ENCODE peak calls at places on chromosomes 2 and 18, in five cellular contexts. One of them, this sample, is unnamed.

GRCh38 chr2:15619510-15619909 is 27.8 kb downstream of the DDX1 start:
- DNase-seq in PC-3: no peak
- DNase-seq in CD4-positive, alpha-beta T cell: no peak
- DNase-seq in GM10248: no peak
- DNase-seq in brain microvascular endothelial cell: no peak
- DNase-seq in this sample: no peak

GRCh38 chr2:226673314-226673723 is 126.3 kb downstream of the IRS1 start:
- DNase-seq in GM10248: no peak
- DNase-seq in brain microvascular endothelial cell: peak; percentile 88
- DNase-seq in PC-3: peak; percentile 83
- DNase-seq in CD4-positive, alpha-beta T cell: no peak
- DNase-seq in this sample: no peak

GRCh38 chr2:109335586-109336266 is 206.7 kb downstream of the SH3RF3 start:
- DNase-seq in PC-3: peak; percentile 73
- DNase-seq in GM10248: no peak
- DNase-seq in brain microvascular endothelial cell: peak; percentile 16
- DNase-seq in CD4-positive, alpha-beta T cell: no peak
- DNase-seq in this sample: no peak

GRCh38 chr2:241491549-241492173 is 16.7 kb downstream of the STK25 start:
- DNase-seq in GM10248: no peak
- DNase-seq in brain microvascular endothelial cell: no peak
- DNase-seq in CD4-positive, alpha-beta T cell: no peak
- DNase-seq in PC-3: no peak
- DNase-seq in this sample: no peak

GRCh38 chr2:187878096-187878495 is 323.9 kb upstream of the TFPI start:
- DNase-seq in GM10248: no peak
- DNase-seq in PC-3: no peak
- DNase-seq in CD4-positive, alpha-beta T cell: no peak
- DNase-seq in brain microvascular endothelial cell: no peak
- DNase-seq in this sample: no peak

GRCh38 chr2:37599688-37600525 is 71.5 kb downstream of the CDC42EP3 start:
- DNase-seq in brain microvascular endothelial cell: no peak
- DNase-seq in GM10248: no peak
- DNase-seq in PC-3: no peak
- DNase-seq in CD4-positive, alpha-beta T cell: peak; percentile 67
- DNase-seq in this sample: no peak

GRCh38 chr2:179524940-179525339 is 260.3 kb upstream of the SESTD1 start:
- DNase-seq in PC-3: no peak
- DNase-seq in GM10248: no peak
- DNase-seq in CD4-positive, alpha-beta T cell: no peak
- DNase-seq in brain microvascular endothelial cell: no peak
- DNase-seq in this sample: no peak

GRCh38 chr2:71843391-71843850 is 304.2 kb downstream of the CYP26B1 start:
- DNase-seq in PC-3: peak; percentile 73
- DNase-seq in brain microvascular endothelial cell: peak; percentile 61
- DNase-seq in CD4-positive, alpha-beta T cell: no peak
- DNase-seq in GM10248: no peak
- DNase-seq in this sample: no peak

GRCh38 chr2:19796036-19796703 is 105.6 kb downstream of the TTC32 start:
- DNase-seq in brain microvascular endothelial cell: no peak
- DNase-seq in PC-3: no peak
- DNase-seq in CD4-positive, alpha-beta T cell: no peak
- DNase-seq in GM10248: no peak
- DNase-seq in this sample: no peak

GRCh38 chr18:21997207-21998143 is 171.9 kb upstream of the GATA6 start:
- DNase-seq in CD4-positive, alpha-beta T cell: no peak
- DNase-seq in GM10248: peak; percentile 67
- DNase-seq in PC-3: peak; percentile 50
- DNase-seq in brain microvascular endothelial cell: peak; percentile 18
- DNase-seq in this sample: no peak

GRCh38 chr2:7068447-7068846 is 151.2 kb downstream of the RNF144A start:
- DNase-seq in CD4-positive, alpha-beta T cell: no peak
- DNase-seq in GM10248: no peak
- DNase-seq in PC-3: no peak
- DNase-seq in brain microvascular endothelial cell: no peak
- DNase-seq in this sample: no peak

GRCh38 chr18:64318547-64318946 is 169.7 kb upstream of the LINC00305 start:
- DNase-seq in CD4-positive, alpha-beta T cell: no peak
- DNase-seq in GM10248: no peak
- DNase-seq in brain microvascular endothelial cell: no peak
- DNase-seq in PC-3: no peak
- DNase-seq in this sample: no peak

GRCh38 chr2:28165087-28165652 is 227.5 kb upstream of the FOSL2 start:
- DNase-seq in brain microvascular endothelial cell: no peak
- DNase-seq in GM10248: no peak
- DNase-seq in CD4-positive, alpha-beta T cell: no peak
- DNase-seq in PC-3: no peak
- DNase-seq in this sample: no peak

GRCh38 chr18:26406854-26407517 is 141.4 kb downstream of the KCTD1 start:
- DNase-seq in PC-3: no peak
- DNase-seq in brain microvascular endothelial cell: no peak
- DNase-seq in CD4-positive, alpha-beta T cell: no peak
- DNase-seq in GM10248: no peak
- DNase-seq in this sample: no peak

GRCh38 chr2:79993144-79993543 is 311.4 kb downstream of the LRRTM1 start:
- DNase-seq in GM10248: no peak
- DNase-seq in brain microvascular endothelial cell: no peak
- DNase-seq in PC-3: no peak
- DNase-seq in CD4-positive, alpha-beta T cell: no peak
- DNase-seq in this sample: no peak

GRCh38 chr2:55232863-55233657 is 572 bp downstream of the RPS27A start:
- DNase-seq in CD4-positive, alpha-beta T cell: peak; percentile 36
- DNase-seq in GM10248: peak; percentile 20
- DNase-seq in brain microvascular endothelial cell: no peak
- DNase-seq in PC-3: peak; percentile 24
- DNase-seq in this sample: no peak

GRCh38 chr18:37720706-37721105 is 155.1 kb upstream of the CELF4 start:
- DNase-seq in brain microvascular endothelial cell: no peak
- DNase-seq in CD4-positive, alpha-beta T cell: no peak
- DNase-seq in PC-3: no peak
- DNase-seq in GM10248: no peak
- DNase-seq in this sample: no peak

GRCh38 chr2:180000434-180000833 is 6.7 kb downstream of the CWC22 start:
- DNase-seq in brain microvascular endothelial cell: no peak
- DNase-seq in GM10248: no peak
- DNase-seq in PC-3: peak; percentile 36
- DNase-seq in CD4-positive, alpha-beta T cell: no peak
- DNase-seq in this sample: no peak

GRCh38 chr2:170217778-170218251 is 39.9 kb downstream of the MYO3B start:
- DNase-seq in PC-3: no peak
- DNase-seq in brain microvascular endothelial cell: no peak
- DNase-seq in GM10248: no peak
- DNase-seq in CD4-positive, alpha-beta T cell: no peak
- DNase-seq in this sample: no peak

GRCh38 chr2:42021490-42021889 is 26.3 kb upstream of the PKDCC start:
- DNase-seq in brain microvascular endothelial cell: peak; percentile 39
- DNase-seq in PC-3: no peak
- DNase-seq in GM10248: no peak
- DNase-seq in CD4-positive, alpha-beta T cell: no peak
- DNase-seq in this sample: no peak

GRCh38 chr2:231642631-231643493 is 50.2 kb downstream of the TEX44 start:
- DNase-seq in CD4-positive, alpha-beta T cell: no peak
- DNase-seq in brain microvascular endothelial cell: peak; percentile 90
- DNase-seq in PC-3: peak; percentile 98
- DNase-seq in GM10248: peak; percentile 71
- DNase-seq in this sample: no peak

GRCh38 chr2:238915196-238915595 is 67.3 kb downstream of the TWIST2 start:
- DNase-seq in GM10248: no peak
- DNase-seq in PC-3: no peak
- DNase-seq in brain microvascular endothelial cell: no peak
- DNase-seq in CD4-positive, alpha-beta T cell: no peak
- DNase-seq in this sample: no peak

GRCh38 chr2:144679942-144680341 is 160.0 kb upstream of the ZEB2 start:
- DNase-seq in brain microvascular endothelial cell: no peak
- DNase-seq in GM10248: no peak
- DNase-seq in PC-3: no peak
- DNase-seq in CD4-positive, alpha-beta T cell: no peak
- DNase-seq in this sample: no peak

GRCh38 chr2:172461591-172462392 is 34.4 kb downstream of the ITGA6 start:
- DNase-seq in PC-3: peak; percentile 73
- DNase-seq in CD4-positive, alpha-beta T cell: peak; percentile 68
- DNase-seq in brain microvascular endothelial cell: no peak
- DNase-seq in GM10248: peak; percentile 52
- DNase-seq in this sample: peak; percentile 59

GRCh38 chr18:3914833-3915598 is 465.0 kb downstream of the TGIF1 start:
- DNase-seq in brain microvascular endothelial cell: no peak
- DNase-seq in PC-3: no peak
- DNase-seq in CD4-positive, alpha-beta T cell: no peak
- DNase-seq in GM10248: no peak
- DNase-seq in this sample: no peak

GRCh38 chr2:110106642-110107041 is 9.0 kb downstream of the MALL start:
- DNase-seq in brain microvascular endothelial cell: no peak
- DNase-seq in PC-3: peak; percentile 82
- DNase-seq in GM10248: no peak
- DNase-seq in CD4-positive, alpha-beta T cell: no peak
- DNase-seq in this sample: no peak

GRCh38 chr2:231714639-231715498 is 6.5 kb downstream of the PTMA start:
- DNase-seq in brain microvascular endothelial cell: peak; percentile 47
- DNase-seq in PC-3: peak; percentile 64
- DNase-seq in CD4-positive, alpha-beta T cell: peak; percentile 81
- DNase-seq in GM10248: peak; percentile 66
- DNase-seq in this sample: peak; percentile 81

GRCh38 chr18:10070581-10071000 is 156.8 kb downstream of the VAPA start:
- DNase-seq in brain microvascular endothelial cell: no peak
- DNase-seq in CD4-positive, alpha-beta T cell: no peak
- DNase-seq in GM10248: no peak
- DNase-seq in PC-3: no peak
- DNase-seq in this sample: no peak

GRCh38 chr2:175630319-175631246 is 371.5 kb downstream of the LNPK start:
- DNase-seq in PC-3: peak; percentile 34
- DNase-seq in CD4-positive, alpha-beta T cell: no peak
- DNase-seq in brain microvascular endothelial cell: no peak
- DNase-seq in GM10248: no peak
- DNase-seq in this sample: no peak

DNA sequence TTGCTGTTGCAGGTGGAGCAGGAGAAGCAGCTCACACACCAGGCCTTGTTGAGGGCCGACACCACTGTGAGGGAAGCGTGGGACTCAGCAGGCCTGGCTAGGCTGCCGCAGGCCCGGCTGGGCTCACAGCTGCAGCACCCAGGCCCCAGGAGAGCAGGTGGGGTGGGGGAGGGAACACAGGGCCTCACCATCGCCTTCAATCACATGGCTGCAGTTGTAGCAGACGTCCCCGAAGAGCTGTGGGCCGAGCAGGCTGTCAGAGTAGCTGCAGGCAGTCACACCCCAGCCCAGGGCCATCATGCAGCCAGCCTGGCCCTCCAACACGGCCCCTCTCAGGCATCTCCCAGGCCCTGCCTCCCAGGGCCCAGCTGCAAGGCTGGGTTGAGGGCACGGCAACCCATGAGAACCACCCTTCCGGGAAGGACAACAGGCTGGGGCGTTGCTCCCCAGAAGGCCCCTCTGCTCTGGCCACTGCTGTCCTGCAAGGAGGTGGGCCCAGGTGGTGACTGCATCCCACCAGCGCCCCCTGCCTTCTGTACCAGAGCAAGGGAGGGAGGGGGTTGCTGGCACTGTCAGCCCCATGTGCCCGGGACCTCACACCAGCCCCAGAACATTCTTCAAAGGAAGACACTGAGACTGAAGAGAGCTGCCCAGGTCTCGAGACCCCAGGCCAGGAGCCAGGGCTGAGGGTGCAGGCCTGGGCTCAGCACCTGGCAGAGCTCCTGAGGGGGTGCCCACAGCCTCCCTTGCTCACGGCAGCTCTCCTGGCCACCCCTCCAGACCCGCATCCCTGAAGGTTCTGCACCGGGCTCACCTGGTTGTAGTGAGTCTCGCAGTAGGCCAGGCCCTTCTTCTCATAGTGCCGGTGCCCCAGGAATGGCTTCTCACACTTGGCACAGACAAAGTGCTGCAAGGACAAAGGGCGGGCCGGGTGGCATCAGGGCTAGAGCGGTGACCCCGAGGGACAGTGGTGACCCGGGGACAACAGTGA is 5.6 kb upstream of the GPR17 start:
- DNase-seq in CD4-positive, alpha-beta T cell: no peak
- DNase-seq in PC-3: no peak
- DNase-seq in GM10248: peak; percentile 72
- DNase-seq in brain microvascular endothelial cell: no peak
- DNase-seq in this sample: no peak
- TF ChIP-seq CTCF in CD4-positive, alpha-beta T cell: peak; percentile 31
- TF ChIP-seq CTCF in PC-3: peak; percentile 49
- TF ChIP-seq CTCF in GM10248: peak; percentile 41
- TF ChIP-seq CTCF in brain microvascular endothelial cell: peak; percentile 49
- TF ChIP-seq CTCF in this sample: peak; percentile 31

GRCh38 chr18:11380968-11381367 is 228.4 kb upstream of the SLC35G4 start:
- DNase-seq in GM10248: no peak
- DNase-seq in brain microvascular endothelial cell: no peak
- DNase-seq in PC-3: no peak
- DNase-seq in CD4-positive, alpha-beta T cell: no peak
- DNase-seq in this sample: no peak

GRCh38 chr18:11377766-11378540 is 228.6 kb upstream of the PIEZO2 start:
- DNase-seq in CD4-positive, alpha-beta T cell: no peak
- DNase-seq in PC-3: no peak
- DNase-seq in GM10248: no peak
- DNase-seq in brain microvascular endothelial cell: no peak
- DNase-seq in this sample: no peak

GRCh38 chr18:11379660-11380059 is 229.7 kb upstream of the SLC35G4 start:
- DNase-seq in GM10248: no peak
- DNase-seq in brain microvascular endothelial cell: no peak
- DNase-seq in CD4-positive, alpha-beta T cell: no peak
- DNase-seq in PC-3: no peak
- DNase-seq in this sample: no peak
- TF ChIP-seq CTCF in GM10248: no peak
- TF ChIP-seq CTCF in brain microvascular endothelial cell: peak; percentile 13
- TF ChIP-seq CTCF in CD4-positive, alpha-beta T cell: no peak
- TF ChIP-seq CTCF in PC-3: no peak
- TF ChIP-seq CTCF in this sample: no peak

GRCh38 chr2:162782138-162782537 is 56.4 kb downstream of the KCNH7 start:
- DNase-seq in GM10248: no peak
- DNase-seq in brain microvascular endothelial cell: no peak
- DNase-seq in CD4-positive, alpha-beta T cell: no peak
- DNase-seq in PC-3: no peak
- DNase-seq in this sample: no peak

GRCh38 chr2:162787616-162788015 is 51.0 kb downstream of the KCNH7 start:
- DNase-seq in GM10248: no peak
- DNase-seq in CD4-positive, alpha-beta T cell: no peak
- DNase-seq in brain microvascular endothelial cell: no peak
- DNase-seq in PC-3: no peak
- DNase-seq in this sample: no peak
- TF ChIP-seq CTCF in GM10248: no peak
- TF ChIP-seq CTCF in CD4-positive, alpha-beta T cell: no peak
- TF ChIP-seq CTCF in brain microvascular endothelial cell: no peak
- TF ChIP-seq CTCF in PC-3: no peak
- TF ChIP-seq CTCF in this sample: no peak

GRCh38 chr2:23289671-23290070 is 95.3 kb upstream of the KLHL29 start:
- DNase-seq in CD4-positive, alpha-beta T cell: no peak
- DNase-seq in GM10248: no peak
- DNase-seq in PC-3: no peak
- DNase-seq in brain microvascular endothelial cell: no peak
- DNase-seq in this sample: no peak

GRCh38 chr2:23287250-23287704 is 97.7 kb upstream of the KLHL29 start:
- DNase-seq in CD4-positive, alpha-beta T cell: no peak
- DNase-seq in PC-3: no peak
- DNase-seq in brain microvascular endothelial cell: peak; percentile 69
- DNase-seq in GM10248: no peak
- DNase-seq in this sample: no peak

GRCh38 chr2:23286031-23286764 is 98.8 kb upstream of the KLHL29 start:
- DNase-seq in GM10248: no peak
- DNase-seq in PC-3: no peak
- DNase-seq in CD4-positive, alpha-beta T cell: no peak
- DNase-seq in brain microvascular endothelial cell: no peak
- DNase-seq in this sample: no peak

GRCh38 chr2:23285076-23285795 is 99.7 kb upstream of the KLHL29 start:
- DNase-seq in GM10248: no peak
- DNase-seq in PC-3: no peak
- DNase-seq in brain microvascular endothelial cell: no peak
- DNase-seq in CD4-positive, alpha-beta T cell: no peak
- DNase-seq in this sample: no peak

GRCh38 chr2:23286765-23287155 is 98.2 kb upstream of the KLHL29 start:
- DNase-seq in brain microvascular endothelial cell: peak; percentile 75
- DNase-seq in PC-3: peak; percentile 8
- DNase-seq in CD4-positive, alpha-beta T cell: no peak
- DNase-seq in GM10248: no peak
- DNase-seq in this sample: no peak
- TF ChIP-seq CTCF in brain microvascular endothelial cell: no peak
- TF ChIP-seq CTCF in PC-3: no peak
- TF ChIP-seq CTCF in CD4-positive, alpha-beta T cell: no peak
- TF ChIP-seq CTCF in GM10248: no peak
- TF ChIP-seq CTCF in this sample: no peak

This sample was measured in progenitor cell of endocrine pancreas.